ENCODE peak calls at places on chromosomes 5 and 9, in four cellular contexts. K is IMR-90, W is kidney epithelial cell, M is AG09309. Y is an unnamed sample.

GRCh38 chr5:147223951-147224791 is 10.7 kb upstream of the STK32A start:
- DNase-seq in K (peak), W (no peak), M (peak), Y (peak)

GRCh38 chr9:10251490-10251889 is 361.3 kb downstream of the PTPRD start:
- DNase-seq in W (peak), K (peak), M (no peak), Y (peak)

GRCh38 chr9:110659891-110660541 is 8.6 kb upstream of the MUSK start:
- DNase-seq in M (peak), K (peak), W (peak), Y (peak)

GRCh38 chr5:2093859-2094615 is 211.3 kb upstream of the IRX4 start:
- DNase-seq in M (no peak), K (no peak), W (peak), Y (peak)

GRCh38 chr5:138224712-138225111 is 11.6 kb upstream of the CDC23 start:
- DNase-seq in W (no peak), M (no peak), K (no peak), Y (no peak)

GRCh38 chr5:61450880-61451279 is 118.8 kb downstream of the ZSWIM6 start:
- DNase-seq in W (no peak), M (peak), K (peak), Y (peak)

GRCh38 chr9:77661696-77662095 is 13.6 kb upstream of the GNA14 start:
- DNase-seq in K (no peak), W (no peak), M (no peak), Y (no peak)

GRCh38 chr9:10045598-10045997 is 567.2 kb downstream of the PTPRD start:
- DNase-seq in W (no peak), K (peak), M (no peak), Y (peak)

DNA sequence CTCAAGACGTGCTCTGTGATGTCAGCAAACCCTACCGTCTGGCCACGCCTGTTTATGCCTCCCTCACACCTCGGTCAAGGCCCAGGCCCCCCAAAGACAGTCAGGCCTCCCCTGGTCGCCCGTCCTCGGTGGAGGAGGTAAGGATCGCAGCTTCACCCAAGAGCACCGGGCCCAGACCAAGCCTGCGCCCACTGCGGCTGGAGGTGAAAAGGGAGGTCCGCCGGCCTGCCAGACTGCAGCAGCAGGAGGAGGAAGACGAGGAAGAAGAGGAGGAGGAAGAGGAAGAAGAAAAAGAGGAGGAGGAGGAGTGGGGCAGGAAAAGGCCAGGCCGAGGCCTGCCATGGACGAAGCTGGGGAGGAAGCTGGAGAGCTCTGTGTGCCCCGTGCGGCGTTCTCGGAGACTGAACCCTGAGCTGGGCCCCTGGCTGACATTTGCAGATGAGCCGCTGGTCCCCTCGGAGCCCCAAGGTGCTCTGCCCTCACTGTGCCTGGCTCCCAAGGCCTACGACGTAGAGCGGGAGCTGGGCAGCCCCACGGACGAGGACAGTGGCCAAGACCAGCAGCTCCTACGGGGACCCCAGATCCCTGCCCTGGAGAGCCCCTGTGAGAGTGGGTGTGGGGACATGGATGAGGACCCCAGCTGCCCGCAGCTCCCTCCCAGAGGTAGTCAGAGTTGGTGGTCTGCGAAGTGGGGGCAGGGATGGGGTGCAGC is 103.2 kb downstream of the PPARGC1B start:
- DNase-seq in W (no peak), M (no peak), K (no peak), Y (no peak)
- TF ChIP-seq CTCF in W (no peak), M (no peak), K (no peak), Y (no peak)

GRCh38 chr5:96502247-96502646 is 69.2 kb upstream of the PCSK1 start:
- DNase-seq in W (no peak), K (no peak), M (no peak), Y (no peak)
- H3K4me3 ChIP-seq in W (no peak), K (no peak), M (no peak), Y (no peak)

DNA sequence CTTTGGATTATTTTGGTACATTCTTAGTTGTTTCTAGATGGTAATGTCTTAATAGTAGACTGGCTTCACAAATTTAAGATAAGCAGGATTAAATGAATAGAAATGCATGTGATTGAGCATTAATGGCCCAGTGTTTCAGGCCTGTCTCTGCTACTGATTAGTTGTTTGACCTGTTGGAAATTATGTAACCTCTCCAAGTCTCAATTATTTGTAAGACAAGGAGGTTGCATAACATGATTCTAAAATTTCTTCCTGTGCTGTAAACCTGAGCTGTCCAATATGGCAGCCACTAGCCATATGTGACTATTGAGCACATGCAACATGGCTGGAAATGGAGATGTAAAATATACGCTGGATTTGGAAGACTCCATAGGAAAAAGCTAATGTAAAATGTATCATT is 97.5 kb downstream of the ALDH1A1 start:
- DNase-seq in W (no peak), K (no peak), M (no peak), Y (no peak)
- TF ChIP-seq CTCF in W (no peak), K (no peak), M (no peak), Y (no peak)

GRCh38 chr5:93278876-93279275 is 302.1 kb downstream of the NR2F1-AS1 start:
- DNase-seq in W (no peak), M (no peak), K (peak), Y (no peak)

GRCh38 chr5:93273176-93273575 is 307.8 kb downstream of the NR2F1-AS1 start:
- DNase-seq in K (peak), W (peak), M (peak), Y (peak)

GRCh38 chr5:93275376-93275775 is 305.6 kb downstream of the NR2F1-AS1 start:
- DNase-seq in K (no peak), M (no peak), W (no peak), Y (no peak)

GRCh38 chr5:93277001-93277400 is 304.0 kb downstream of the NR2F1-AS1 start:
- DNase-seq in K (peak), W (no peak), M (no peak), Y (no peak)

DNA sequence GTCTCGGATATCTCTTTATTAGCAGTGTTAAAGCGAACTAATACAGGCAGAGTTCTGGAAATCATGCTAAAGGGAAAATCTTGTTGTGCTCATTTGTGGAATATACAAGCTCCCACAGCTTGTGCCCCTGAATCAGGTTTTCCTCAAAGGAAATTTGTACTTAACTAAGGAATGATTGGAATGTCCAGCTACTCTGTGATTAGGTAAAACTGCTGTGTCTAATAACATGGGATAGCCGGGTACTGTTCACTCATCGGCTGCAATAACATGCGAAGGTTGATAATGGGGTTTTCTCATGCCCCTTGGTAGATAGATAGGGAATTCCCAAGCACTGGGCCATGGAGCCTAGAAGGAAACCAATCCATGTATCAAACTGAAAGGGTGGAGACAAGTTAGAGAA is 306.7 kb downstream of the NR2F1-AS1 start:
- DNase-seq in W (peak), M (peak), K (peak), Y (peak)
- H3K4me3 ChIP-seq in W (no peak), M (no peak), K (no peak), Y (no peak)

GRCh38 chr5:9156282-9156681 is 389.6 kb downstream of the SEMA5A start:
- DNase-seq in K (peak), W (no peak), M (peak), Y (peak)
- TF ChIP-seq CTCF in K (peak), W (peak), M (peak), Y (peak)

GRCh38 chr5:140881889-140882590 is at the start of gene PCDHA13:
- DNase-seq in W (no peak), K (no peak), M (no peak), Y (no peak)

GRCh38 chr5:140877262-140877581 is 2.1 kb downstream of the PCDHA12 start:
- DNase-seq in W (no peak), M (no peak), K (no peak), Y (no peak)

GRCh38 chr5:140883373-140883772 is 1.4 kb downstream of the PCDHA13 start:
- DNase-seq in M (no peak), K (no peak), W (no peak), Y (no peak)

GRCh38 chr5:140883927-140884697 is 2.2 kb downstream of the PCDHA13 start:
- DNase-seq in W (no peak), M (no peak), K (no peak), Y (no peak)

DNA sequence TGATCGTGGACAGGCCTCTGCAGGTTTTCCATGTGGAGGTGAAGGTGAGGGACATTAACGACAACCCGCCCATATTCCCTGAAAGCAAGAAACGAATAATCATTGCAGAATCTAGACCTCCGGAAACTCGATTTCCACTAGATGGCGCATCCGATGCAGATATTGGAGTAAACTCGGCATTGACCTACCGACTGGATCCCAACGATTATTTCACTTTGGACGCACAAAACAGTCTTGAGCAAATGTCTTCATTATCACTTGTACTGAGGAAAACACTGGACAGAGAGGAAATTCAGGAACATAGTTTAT is 621 bp downstream of the PCDHA13 start:
- DNase-seq in M (no peak), K (no peak), W (no peak), Y (no peak)
- H3K4me3 ChIP-seq in M (no peak), K (no peak), W (no peak), Y (no peak)

DNA sequence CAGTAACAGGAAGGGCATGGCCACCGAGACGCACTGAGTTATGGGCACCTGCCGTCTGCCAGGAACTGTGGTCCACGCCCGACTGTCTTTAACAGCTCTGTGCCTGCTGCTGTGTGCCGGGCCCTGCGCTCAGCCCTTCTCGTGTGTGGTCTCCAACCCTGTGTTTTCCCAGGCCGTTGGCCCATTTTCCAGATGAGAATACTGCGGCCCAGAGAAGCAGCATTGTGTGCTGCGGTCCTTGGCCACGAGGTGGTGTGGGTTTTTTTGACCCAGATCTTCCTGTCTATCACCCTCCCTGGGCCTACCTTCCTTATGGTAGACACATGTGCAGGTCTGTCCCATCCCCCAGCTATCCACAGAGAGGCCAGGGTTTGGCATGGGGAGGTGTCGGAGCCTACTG is 47.0 kb downstream of the RXRA start:
- DNase-seq in W (no peak), M (no peak), K (no peak), Y (no peak)
- TF ChIP-seq CTCF in W (no peak), M (no peak), K (no peak), Y (no peak)

Y was measured in choroid plexus epithelial cell.